ENCODE peak calls at places on chromosomes 16 and 17, in seven cellular contexts. G is ovary, M is breast epithelium, X is A549, O is transverse colon, K is heart left ventricle, J is spleen. U is an unnamed sample.

GRCh38 chr16:72197556-72197955 is 25.6 kb upstream of the PMFBP1 start:
- DNase-seq in G (no peak), M (no peak), X (no peak), O (no peak), K (no peak), J (no peak), U (no peak)

GRCh38 chr17:55666810-55667209 is 55.9 kb downstream of the TMEM100 start:
- DNase-seq in G (no peak), M (no peak), X (no peak), O (no peak), K (no peak), J (no peak), U (no peak)

GRCh38 chr17:33163827-33164555 is 129.1 kb downstream of the ASIC2 start:
- DNase-seq in G (no peak), M (no peak), X (no peak), O (no peak), K (no peak), J (no peak), U (peak; percentile 16)

GRCh38 chr16:55042556-55043432 is 112.1 kb downstream of the IRX5 start:
- DNase-seq in G (no peak), M (no peak), X (no peak), O (no peak), K (no peak), J (peak; percentile 35), U (no peak)

GRCh38 chr17:6996256-6997111 is 635 bp downstream of the ALOX12 start:
- DNase-seq in G (no peak), M (no peak), X (no peak), O (no peak), K (no peak), J (no peak), U (no peak)

GRCh38 chr17:36768355-36768754 is 167.0 kb downstream of the MRM1 start:
- DNase-seq in G (no peak), M (no peak), X (no peak), O (no peak), K (no peak), J (peak; percentile 39), U (no peak)

GRCh38 chr16:23378256-23378655 is 74.7 kb downstream of the COG7 start:
- DNase-seq in G (no peak), M (no peak), X (no peak), O (no peak), K (no peak), J (no peak), U (no peak)

GRCh38 chr17:41691031-41691777 is 2.5 kb downstream of the EIF1 start:
- DNase-seq in G (no peak), M (no peak), X (no peak), O (no peak), K (no peak), J (no peak), U (no peak)

GRCh38 chr17:38587193-38587592 is 18.6 kb downstream of the SRCIN1 start:
- DNase-seq in G (no peak), M (no peak), X (no peak), O (no peak), K (no peak), J (no peak), U (no peak)

GRCh38 chr16:3656491-3657468 is 2.3 kb downstream of the DNASE1 start:
- DNase-seq in G (peak; percentile 18), M (no peak), X (no peak), O (no peak), K (no peak), J (peak; percentile 56), U (no peak)

GRCh38 chr16:79628501-79628975 is 28.0 kb upstream of the MAF start:
- DNase-seq in G (no peak), M (no peak), X (no peak), O (no peak), K (no peak), J (no peak), U (no peak)

GRCh38 chr17:45693792-45694191 is 90.3 kb upstream of the CRHR1 start:
- DNase-seq in G (no peak), M (no peak), X (no peak), O (no peak), K (no peak), J (no peak), U (no peak)

GRCh38 chr17:45696442-45696841 is 87.7 kb upstream of the CRHR1 start:
- DNase-seq in G (no peak), M (no peak), X (no peak), O (no peak), K (no peak), J (no peak), U (no peak)

GRCh38 chr17:45700171-45701090 is 83.7 kb upstream of the CRHR1 start:
- DNase-seq in G (no peak), M (no peak), X (no peak), O (no peak), K (no peak), J (no peak), U (no peak)

GRCh38 chr17:45692661-45693060 is 91.5 kb upstream of the CRHR1 start:
- DNase-seq in G (no peak), M (no peak), X (no peak), O (no peak), K (no peak), J (no peak), U (no peak)

DNA sequence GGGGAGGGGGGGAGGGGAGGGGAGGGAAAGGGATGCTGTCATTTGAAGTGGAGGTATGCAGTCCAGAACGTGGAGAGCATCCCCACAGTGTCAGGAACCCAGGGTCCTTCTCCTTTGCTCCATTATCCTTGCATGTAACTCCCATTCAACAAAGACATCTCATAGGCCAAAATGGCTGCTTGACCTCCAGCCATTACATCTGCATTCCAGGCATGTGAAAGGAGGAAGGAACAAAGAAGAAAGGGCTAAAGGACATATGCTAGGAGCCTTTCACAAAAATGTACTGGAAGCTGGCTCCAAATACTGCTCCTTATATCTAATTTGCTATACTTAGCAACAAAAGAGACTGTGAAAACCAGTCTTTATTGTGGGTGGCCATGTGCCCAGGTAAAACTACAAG is 87.0 kb upstream of the CRHR1 start:
- DNase-seq in G (no peak), M (no peak), X (no peak), O (no peak), K (no peak), J (no peak), U (no peak)
- TF ChIP-seq POLR2A in G (no peak), M (no peak), X (no peak), O (no peak), K (no peak), J (no peak), U (no peak)

GRCh38 chr17:45845376-45846185 is 900 bp downstream of the SPPL2C start:
- DNase-seq in G (no peak), M (no peak), X (no peak), O (no peak), K (no peak), J (peak; percentile 51), U (no peak)
- H3K4me1 ChIP-seq in G (no peaks in the 10 kb centered on the region), M (no peaks in the 10 kb centered on the region), X (no peaks in the 10 kb centered on the region), O (no peaks in the 10 kb centered on the region), K (no peaks in the 10 kb centered on the region), J (no peaks in the 10 kb centered on the region), U (no peaks in the 10 kb centered on the region)

DNA sequence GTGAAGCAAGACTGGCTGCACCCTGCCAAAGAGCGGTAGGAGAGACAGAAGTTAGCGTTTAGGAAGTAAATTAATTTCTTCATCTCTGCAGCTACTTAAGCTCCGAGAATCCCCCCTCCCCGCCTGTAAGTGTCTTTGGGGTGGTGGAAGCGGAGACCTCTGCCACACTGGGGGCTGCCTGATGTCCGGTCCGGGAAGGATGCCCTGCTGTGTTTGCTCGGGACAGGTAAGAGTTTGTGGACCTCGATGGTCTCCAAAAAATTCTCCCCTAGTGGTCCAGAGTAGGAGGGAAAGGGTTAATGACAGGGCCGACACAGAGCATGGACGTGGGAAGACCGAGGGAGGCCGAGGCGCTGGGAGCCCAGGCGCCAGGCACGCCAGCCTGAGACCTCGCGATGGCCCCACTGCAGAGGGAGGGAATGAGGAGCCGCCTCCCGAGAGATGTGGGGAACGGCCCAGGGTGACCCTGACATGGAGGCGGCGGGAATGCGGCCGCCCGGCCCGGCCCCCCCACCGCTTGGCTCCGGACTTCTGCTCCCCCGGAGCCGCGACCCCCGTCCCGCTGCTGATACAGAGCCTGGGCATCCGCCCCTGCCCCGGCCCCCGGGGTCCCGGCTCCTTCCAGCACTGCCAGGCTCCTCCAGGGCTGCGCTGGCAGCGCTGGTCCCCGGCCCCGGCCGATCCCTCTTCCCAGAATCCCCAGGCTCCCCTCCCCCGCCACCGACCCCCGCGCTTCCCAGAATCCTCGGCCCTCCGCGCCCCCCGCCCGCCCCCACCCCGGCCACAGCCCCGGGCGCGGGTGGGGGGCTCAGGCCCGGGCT is 680 bp downstream of the ZNF629 start:
- DNase-seq in G (no peak), M (no peak), X (peak; percentile 61), O (peak; percentile 46), K (peak; percentile 47), J (no peak), U (peak; percentile 61)
- H3K27ac ChIP-seq in G (peak overlapping the region; percentile 87), M (peak overlapping the region; percentile 91), X (peak overlapping the region; percentile 99), O (peak overlapping the region; percentile 85), K (peak overlapping the region; percentile 96), J (peak overlapping the region; percentile 66), U (peak overlapping the region; percentile 80)

GRCh38 chr17:28131592-28131991 is 89.1 kb downstream of the NLK start:
- DNase-seq in G (no peak), M (no peak), X (no peak), O (no peak), K (no peak), J (no peak), U (no peak)

GRCh38 chr17:28130455-28130854 is 88.0 kb downstream of the NLK start:
- DNase-seq in G (no peak), M (no peak), X (no peak), O (no peak), K (no peak), J (no peak), U (no peak)

DNA sequence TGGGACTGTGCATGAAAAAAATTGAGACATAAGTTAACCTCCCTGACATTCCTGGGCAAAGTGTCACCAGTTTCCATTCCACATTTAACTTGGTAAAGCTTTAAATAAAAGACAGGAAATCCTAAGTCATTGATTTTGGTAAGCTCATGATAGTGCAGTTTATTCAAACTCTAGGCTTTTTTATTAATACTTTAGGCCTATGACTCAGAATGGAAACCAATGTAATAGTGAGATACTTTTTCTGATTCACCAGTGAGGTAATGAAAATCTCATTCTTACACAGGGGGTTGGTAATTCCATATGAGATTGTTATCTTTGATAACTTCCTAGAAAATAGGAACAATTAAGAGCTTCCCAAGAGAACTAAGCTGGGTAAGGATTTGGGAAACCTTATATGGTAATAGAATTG is 91.1 kb downstream of the NLK start:
- DNase-seq in G (no peak), M (no peak), X (peak; percentile 6), O (no peak), K (no peak), J (no peak), U (no peak)
- TF ChIP-seq POLR2A in G (no peak), M (no peak), X (no peak), O (no peak), K (no peak), J (no peak), U (no peak)

DNA sequence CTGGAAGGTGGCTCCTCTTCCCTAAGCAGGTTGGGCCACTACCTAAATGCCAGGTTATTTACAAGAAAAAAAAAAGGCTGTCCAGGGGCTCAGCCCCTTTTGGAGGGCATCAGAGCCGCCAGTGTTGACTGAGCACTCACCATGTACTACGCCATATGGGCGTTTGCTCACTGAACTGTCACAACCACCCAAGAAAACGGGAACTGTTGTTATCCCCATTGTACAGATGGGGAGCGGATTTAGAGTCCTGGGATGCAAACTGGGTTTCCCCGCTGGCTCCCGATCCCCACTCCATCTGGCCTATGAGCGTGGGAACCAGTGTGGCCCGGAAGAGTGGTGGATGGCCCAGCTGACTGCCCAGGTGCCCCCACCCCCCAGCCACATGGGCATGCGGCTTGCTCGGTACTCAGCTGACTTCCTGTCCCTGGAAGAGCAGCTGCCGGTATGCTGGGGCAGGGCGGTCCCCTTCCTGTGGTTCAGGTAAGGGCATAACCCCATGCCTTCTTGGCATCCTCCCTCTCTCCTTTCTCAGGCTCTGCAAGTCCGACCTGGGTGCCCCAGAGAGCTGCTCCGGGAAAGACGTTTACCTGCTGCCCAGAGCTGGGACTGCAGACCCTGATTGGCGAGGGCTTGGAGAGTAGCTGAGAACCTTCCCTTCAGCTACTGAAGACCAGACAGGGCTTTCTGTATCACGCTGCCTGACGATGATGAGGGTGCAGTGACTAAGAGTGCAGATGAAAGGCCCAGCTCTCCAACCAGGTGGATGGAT is 16.3 kb downstream of the SOCS3 start:
- DNase-seq in G (no peak), M (no peak), X (no peak), O (peak; percentile 78), K (no peak), J (peak; percentile 97), U (no peak)
- H3K4me1 ChIP-seq in G (peaks cover 8% of the 10 kb centered on the region), M (peaks cover 15% of the 10 kb centered on the region), X (peaks cover 59% of the 10 kb centered on the region), O (peaks cover 57% of the 10 kb centered on the region), K (peaks cover 53% of the 10 kb centered on the region), J (peaks cover 98% of the 10 kb centered on the region), U (peaks cover 23% of the 10 kb centered on the region)